ENCODE peak calls at places on chromosomes 13 and 19, in five cellular contexts. Z, U, P, R and H are unnamed samples.

GRCh38 chr13:23681253-23681652 is 111.0 kb downstream of the TNFRSF19 start:
- DNase-seq in Z (no peak), U (no peak), P (no peak), R (no peak), H (no peak)

GRCh38 chr19:49856574-49857021 is 5.6 kb downstream of the PTOV1 start:
- DNase-seq in Z (no peak), U (peak), P (no peak), R (no peak), H (no peak)

GRCh38 chr13:51347099-51347498 is 7.6 kb downstream of the SERPINE3 start:
- DNase-seq in Z (no peak), U (no peak), P (no peak), R (no peak), H (no peak)

GRCh38 chr19:19649580-19649995 is 6.1 kb upstream of the GMIP start:
- DNase-seq in Z (no peak), U (no peak), P (no peak), R (no peak), H (no peak)

GRCh38 chr19:5567971-5568407 is 236 bp upstream of the TINCR start:
- DNase-seq in Z (no peak), U (no peak), P (no peak), R (no peak), H (no peak)

GRCh38 chr19:29752450-29753025 is 37.5 kb upstream of the C19orf12 start:
- DNase-seq in Z (no peak), U (no peak), P (no peak), R (no peak), H (no peak)

GRCh38 chr19:49447485-49448431 is 3.9 kb downstream of the PIH1D1 start:
- DNase-seq in Z (no peak), U (peak), P (no peak), R (no peak), H (no peak)

GRCh38 chr13:43167058-43167457 is 143.7 kb downstream of the DNAJC15 start:
- DNase-seq in Z (no peak), U (no peak), P (no peak), R (no peak), H (no peak)

GRCh38 chr13:70330697-70331361 is 222.6 kb upstream of the KLHL1 start:
- DNase-seq in Z (no peak), U (no peak), P (no peak), R (no peak), H (no peak)

GRCh38 chr13:98613591-98613990 is 36.7 kb upstream of the STK24 start:
- DNase-seq in Z (no peak), U (no peak), P (no peak), R (no peak), H (no peak)